ENCODE peak calls at places on chromosomes 11 and 22, in seven cellular contexts. One of them, this sample, is unnamed.

GRCh38 chr11:26442131-26442530 is 110.2 kb downstream of the ANO3 start:
- DNase-seq in ACHN: no peak
- DNase-seq in stimulated activated CD4-positive, alpha-beta T cell treated with anti-CD3 and anti-CD28 coated beads, Interleukin-1b, Interleukin-23, amount 100 ng/mL, for 1 hour: no peak
- DNase-seq in T-cell: no peak
- DNase-seq in foreskin melanocyte: no peak
- DNase-seq in NCI-H1105 treated with DMSO at 0.1 percent for 48 hours: no peak
- DNase-seq in DMS153: no peak
- DNase-seq in this sample: no peak

GRCh38 chr11:1263036-1263435 is 40.2 kb downstream of the MUC5B start:
- DNase-seq in stimulated activated CD4-positive, alpha-beta T cell treated with anti-CD3 and anti-CD28 coated beads, Interleukin-1b, Interleukin-23, amount 100 ng/mL, for 1 hour: no peak
- DNase-seq in DMS153: no peak
- DNase-seq in T-cell: no peak
- DNase-seq in foreskin melanocyte: no peak
- DNase-seq in ACHN: no peak
- DNase-seq in NCI-H1105 treated with DMSO at 0.1 percent for 48 hours: no peak
- DNase-seq in this sample: no peak

GRCh38 chr11:35823742-35824298 is 120.0 kb upstream of the LDLRAD3 start:
- DNase-seq in foreskin melanocyte: no peak
- DNase-seq in ACHN: no peak
- DNase-seq in DMS153: no peak
- DNase-seq in T-cell: no peak
- DNase-seq in stimulated activated CD4-positive, alpha-beta T cell treated with anti-CD3 and anti-CD28 coated beads, Interleukin-1b, Interleukin-23, amount 100 ng/mL, for 1 hour: no peak
- DNase-seq in NCI-H1105 treated with DMSO at 0.1 percent for 48 hours: no peak
- DNase-seq in this sample: no peak

GRCh38 chr11:47917643-47918369 is 62.6 kb upstream of the PTPRJ start:
- DNase-seq in stimulated activated CD4-positive, alpha-beta T cell treated with anti-CD3 and anti-CD28 coated beads, Interleukin-1b, Interleukin-23, amount 100 ng/mL, for 1 hour: no peak
- DNase-seq in T-cell: no peak
- DNase-seq in foreskin melanocyte: peak
- DNase-seq in DMS153: peak
- DNase-seq in NCI-H1105 treated with DMSO at 0.1 percent for 48 hours: peak
- DNase-seq in ACHN: peak
- DNase-seq in this sample: peak

GRCh38 chr11:12185914-12186313 is 75.5 kb downstream of the MICAL2 start:
- DNase-seq in stimulated activated CD4-positive, alpha-beta T cell treated with anti-CD3 and anti-CD28 coated beads, Interleukin-1b, Interleukin-23, amount 100 ng/mL, for 1 hour: no peak
- DNase-seq in NCI-H1105 treated with DMSO at 0.1 percent for 48 hours: peak
- DNase-seq in T-cell: no peak
- DNase-seq in foreskin melanocyte: peak
- DNase-seq in ACHN: no peak
- DNase-seq in DMS153: peak
- DNase-seq in this sample: peak

GRCh38 chr11:69873166-69874077 is 54.2 kb upstream of the FGF3 start:
- DNase-seq in NCI-H1105 treated with DMSO at 0.1 percent for 48 hours: no peak
- DNase-seq in foreskin melanocyte: no peak
- DNase-seq in T-cell: no peak
- DNase-seq in stimulated activated CD4-positive, alpha-beta T cell treated with anti-CD3 and anti-CD28 coated beads, Interleukin-1b, Interleukin-23, amount 100 ng/mL, for 1 hour: no peak
- DNase-seq in ACHN: no peak
- DNase-seq in DMS153: no peak
- DNase-seq in this sample: no peak

GRCh38 chr11:119488256-119488995 is 65.5 kb upstream of the THY1 start:
- DNase-seq in NCI-H1105 treated with DMSO at 0.1 percent for 48 hours: no peak
- DNase-seq in ACHN: no peak
- DNase-seq in stimulated activated CD4-positive, alpha-beta T cell treated with anti-CD3 and anti-CD28 coated beads, Interleukin-1b, Interleukin-23, amount 100 ng/mL, for 1 hour: no peak
- DNase-seq in DMS153: no peak
- DNase-seq in T-cell: no peak
- DNase-seq in foreskin melanocyte: no peak
- DNase-seq in this sample: no peak

GRCh38 chr11:2674681-2675131 is 25.1 kb downstream of the KCNQ1OT1 start:
- DNase-seq in ACHN: no peak
- DNase-seq in DMS153: no peak
- DNase-seq in T-cell: no peak
- DNase-seq in NCI-H1105 treated with DMSO at 0.1 percent for 48 hours: no peak
- DNase-seq in stimulated activated CD4-positive, alpha-beta T cell treated with anti-CD3 and anti-CD28 coated beads, Interleukin-1b, Interleukin-23, amount 100 ng/mL, for 1 hour: no peak
- DNase-seq in foreskin melanocyte: no peak
- DNase-seq in this sample: no peak

GRCh38 chr11:65506770-65507485 is 8.1 kb downstream of the MALAT1 start:
- DNase-seq in ACHN: peak
- DNase-seq in foreskin melanocyte: no peak
- DNase-seq in NCI-H1105 treated with DMSO at 0.1 percent for 48 hours: peak
- DNase-seq in DMS153: peak
- DNase-seq in T-cell: no peak
- DNase-seq in stimulated activated CD4-positive, alpha-beta T cell treated with anti-CD3 and anti-CD28 coated beads, Interleukin-1b, Interleukin-23, amount 100 ng/mL, for 1 hour: no peak
- DNase-seq in this sample: peak

GRCh38 chr11:130474637-130475400 is 26.4 kb downstream of the ADAMTS15 start:
- DNase-seq in ACHN: no peak
- DNase-seq in foreskin melanocyte: no peak
- DNase-seq in T-cell: no peak
- DNase-seq in NCI-H1105 treated with DMSO at 0.1 percent for 48 hours: no peak
- DNase-seq in DMS153: no peak
- DNase-seq in stimulated activated CD4-positive, alpha-beta T cell treated with anti-CD3 and anti-CD28 coated beads, Interleukin-1b, Interleukin-23, amount 100 ng/mL, for 1 hour: no peak
- DNase-seq in this sample: no peak

GRCh38 chr11:23311986-23312940 is 452.0 kb upstream of the CCDC179 start:
- DNase-seq in ACHN: no peak
- DNase-seq in foreskin melanocyte: no peak
- DNase-seq in stimulated activated CD4-positive, alpha-beta T cell treated with anti-CD3 and anti-CD28 coated beads, Interleukin-1b, Interleukin-23, amount 100 ng/mL, for 1 hour: no peak
- DNase-seq in DMS153: no peak
- DNase-seq in T-cell: no peak
- DNase-seq in NCI-H1105 treated with DMSO at 0.1 percent for 48 hours: peak
- DNase-seq in this sample: no peak

GRCh38 chr11:15127341-15127740 is 12.6 kb downstream of the INSC start:
- DNase-seq in foreskin melanocyte: no peak
- DNase-seq in DMS153: no peak
- DNase-seq in ACHN: peak
- DNase-seq in NCI-H1105 treated with DMSO at 0.1 percent for 48 hours: no peak
- DNase-seq in T-cell: no peak
- DNase-seq in stimulated activated CD4-positive, alpha-beta T cell treated with anti-CD3 and anti-CD28 coated beads, Interleukin-1b, Interleukin-23, amount 100 ng/mL, for 1 hour: no peak
- DNase-seq in this sample: no peak

GRCh38 chr11:79902493-79902892 is 461.7 kb upstream of the TENM4 start:
- DNase-seq in stimulated activated CD4-positive, alpha-beta T cell treated with anti-CD3 and anti-CD28 coated beads, Interleukin-1b, Interleukin-23, amount 100 ng/mL, for 1 hour: no peak
- DNase-seq in foreskin melanocyte: no peak
- DNase-seq in ACHN: no peak
- DNase-seq in DMS153: no peak
- DNase-seq in T-cell: no peak
- DNase-seq in NCI-H1105 treated with DMSO at 0.1 percent for 48 hours: no peak
- DNase-seq in this sample: no peak

GRCh38 chr22:31723699-31724098 is 26.2 kb downstream of the PRR14L start:
- DNase-seq in ACHN: no peak
- DNase-seq in stimulated activated CD4-positive, alpha-beta T cell treated with anti-CD3 and anti-CD28 coated beads, Interleukin-1b, Interleukin-23, amount 100 ng/mL, for 1 hour: no peak
- DNase-seq in DMS153: no peak
- DNase-seq in foreskin melanocyte: no peak
- DNase-seq in NCI-H1105 treated with DMSO at 0.1 percent for 48 hours: no peak
- DNase-seq in T-cell: no peak
- DNase-seq in this sample: no peak